ENCODE peak calls at places on chromosomes 2 and 18, in seven cellular contexts. F is HepG2, E is H1, W is upper lobe of left lung, Q is K562, N is sigmoid colon, G is suprapubic skin. O is an unnamed sample.

GRCh38 chr2:18976112-18976961 is 382.1 kb downstream of the OSR1 start:
- DNase-seq in N (peak), Q (no peak), W (no peak), E (no peak), F (no peak), G (no peak), O (peak)

GRCh38 chr2:158181171-158181570 is 79.5 kb downstream of the UPP2 start:
- DNase-seq in G (no peak), N (no peak), Q (no peak), F (peak), W (no peak), E (no peak), O (no peak)

GRCh38 chr2:143282684-143283083 is 153.5 kb downstream of the ARHGAP15 start:
- DNase-seq in G (no peak), Q (peak), N (no peak), W (no peak), E (no peak), F (no peak), O (no peak)

GRCh38 chr18:57234346-57234745 is 87.5 kb downstream of the BOD1L2 start:
- DNase-seq in Q (no peak), E (no peak), F (no peak), N (no peak), W (no peak), G (no peak), O (no peak)

GRCh38 chr2:219539926-219540678 is 3.5 kb downstream of the CHPF start:
- DNase-seq in E (no peak), Q (no peak), N (no peak), W (no peak), F (no peak), G (no peak), O (no peak)

GRCh38 chr2:10161961-10162441 is 39.5 kb downstream of the RRM2 start:
- DNase-seq in G (no peak), W (no peak), E (no peak), Q (no peak), F (no peak), N (no peak), O (peak)

GRCh38 chr2:162888641-162889040 is 50.1 kb upstream of the KCNH7 start:
- DNase-seq in Q (no peak), G (no peak), N (no peak), E (no peak), W (no peak), F (no peak), O (no peak)

GRCh38 chr2:180675170-180675569 is 305.2 kb upstream of the UBE2E3 start:
- DNase-seq in W (no peak), F (no peak), E (no peak), Q (no peak), N (no peak), G (no peak), O (no peak)

DNA sequence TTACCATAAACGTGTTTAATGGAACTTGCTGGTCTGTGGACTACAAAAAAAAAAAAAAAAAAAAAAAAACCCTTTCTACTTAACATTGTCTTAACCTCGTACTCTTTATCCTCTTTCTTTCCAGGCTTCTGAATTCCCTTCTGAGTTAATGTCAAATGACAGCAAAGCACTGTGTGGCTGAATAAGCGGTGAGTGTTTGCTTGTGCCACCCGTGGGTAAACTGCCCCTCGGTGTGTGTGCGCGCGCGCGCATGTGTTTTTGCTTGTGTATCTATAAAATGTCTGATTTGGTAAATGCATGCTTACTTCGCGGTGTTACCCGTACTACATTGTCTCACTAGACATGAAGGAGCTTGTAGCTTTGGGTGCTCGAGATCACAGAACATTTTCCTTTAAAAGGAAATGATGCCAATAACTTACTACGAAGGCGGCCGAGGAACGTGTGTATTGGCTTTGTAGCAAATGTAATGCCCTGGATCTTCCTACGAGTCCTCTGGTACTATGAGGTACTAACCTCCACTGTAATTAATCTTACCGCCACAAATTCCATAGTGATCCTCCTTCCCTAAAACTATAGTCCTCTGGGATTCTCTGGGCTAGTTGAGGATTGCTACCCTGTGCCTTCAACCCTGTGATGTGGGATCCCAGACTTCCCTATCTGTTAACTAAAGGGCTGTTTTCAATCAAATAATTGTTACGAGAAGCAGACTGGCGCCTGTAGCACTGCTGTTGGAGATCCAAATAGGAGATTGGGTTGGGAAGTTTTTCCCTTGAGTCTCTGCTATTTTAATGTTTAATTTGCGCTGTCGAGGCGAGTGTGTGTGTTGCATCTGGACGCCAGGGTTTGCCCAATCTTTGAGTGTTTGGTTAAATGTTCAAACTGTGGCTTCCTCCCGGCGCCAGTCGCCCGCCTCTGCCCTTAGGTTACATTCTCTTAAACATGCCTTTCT is 1.1 kb downstream of the ID2 start:
- DNase-seq in W (peak), N (peak), F (peak), G (no peak), E (no peak), Q (no peak), O (peak)
- TF ChIP-seq POLR2AphosphoS5 in W (peak), N (peak), F (no peak), G (no peak), E (no peak), Q (no peak), O (peak)

GRCh38 chr2:139967665-139968064 is 1187.5 kb upstream of the NXPH2 start:
- DNase-seq in G (no peak), F (no peak), W (no peak), Q (no peak), N (no peak), E (no peak), O (no peak)
- TF ChIP-seq EP300 in G (no peak), F (no peak), W (no peak), Q (no peak), N (no peak), E (no peak), O (no peak)

GRCh38 chr2:43131051-43131889 is 95.1 kb downstream of the ZFP36L2 start:
- DNase-seq in W (peak), E (no peak), G (peak), Q (peak), F (peak), N (peak), O (peak)
- TF ChIP-seq POLR2A in W (peak), E (no peak), G (no peak), Q (no peak), F (no peak), N (no peak), O (peak)

GRCh38 chr18:3655637-3656050 is 205.7 kb downstream of the TGIF1 start:
- DNase-seq in E (no peak), N (no peak), Q (no peak), F (no peak), G (no peak), W (no peak), O (no peak)
- TF ChIP-seq POLR2AphosphoS5 in E (no peak), N (no peak), Q (no peak), F (no peak), G (no peak), W (no peak), O (no peak)